ENCODE peak calls at places on chromosomes 2 and 18, in nine cellular contexts. T, W, B, E, S, O, Z, A and Y are unnamed samples. For H3K36me3, the result is how much of the 10 kb centered on the place peaks cover.

GRCh38 chr2:113169002-113169530 is 4.7 kb upstream of the PSD4 start:
- DNase-seq in T (no peak), W (no peak), B (no peak), E (no peak), S (peak), O (no peak), Z (no peak), A (no peak), Y (no peak)

GRCh38 chr2:25323042-25323514 is 18.6 kb downstream of the DNMT3A start:
- DNase-seq in T (no peak), W (no peak), B (no peak), E (peak), S (no peak), O (no peak), Z (no peak), A (no peak), Y (no peak)

GRCh38 chr2:71453404-71454220 is at the start of gene DYSF:
- DNase-seq in T (peak), W (peak), B (peak), E (peak), S (no peak), O (peak), Z (peak), A (peak), Y (peak)

GRCh38 chr2:182994228-182994912 is 43.9 kb downstream of the NCKAP1 start:
- DNase-seq in T (no peak), W (no peak), B (no peak), E (no peak), S (no peak), O (no peak), Z (no peak), A (no peak), Y (no peak)

GRCh38 chr2:56687169-56687568 is 503.4 kb downstream of the CCDC85A start:
- DNase-seq in T (no peak), W (no peak), B (no peak), E (peak), S (no peak), O (no peak), Z (no peak), A (no peak), Y (no peak)

GRCh38 chr2:140589696-140590095 is 1541.1 kb downstream of the LRP1B start:
- DNase-seq in T (no peak), W (no peak), B (no peak), E (peak), S (no peak), O (no peak), Z (no peak), A (no peak), Y (no peak)

GRCh38 chr2:202771336-202771735 is 100.2 kb downstream of the ICA1L start:
- DNase-seq in T (no peak), W (no peak), B (no peak), E (no peak), S (no peak), O (no peak), Z (no peak), A (no peak), Y (no peak)

GRCh38 chr2:240425236-240425615 is 10.2 kb upstream of the GPC1 start:
- DNase-seq in T (no peak), W (no peak), B (no peak), E (no peak), S (no peak), O (no peak), Z (no peak), A (peak), Y (no peak)

GRCh38 chr18:62919109-62919838 is 203.9 kb downstream of the PHLPP1 start:
- DNase-seq in T (no peak), W (no peak), B (no peak), E (no peak), S (no peak), O (no peak), Z (no peak), A (no peak), Y (no peak)

GRCh38 chr2:75098856-75099255 is 100.5 kb downstream of the TACR1 start:
- DNase-seq in T (no peak), W (no peak), B (no peak), E (peak), S (no peak), O (peak), Z (peak), A (no peak), Y (no peak)

GRCh38 chr2:28662468-28663095 is 89.0 kb upstream of the PPP1CB start:
- DNase-seq in T (peak), W (peak), B (peak), E (peak), S (no peak), O (peak), Z (peak), A (peak), Y (no peak)

DNA sequence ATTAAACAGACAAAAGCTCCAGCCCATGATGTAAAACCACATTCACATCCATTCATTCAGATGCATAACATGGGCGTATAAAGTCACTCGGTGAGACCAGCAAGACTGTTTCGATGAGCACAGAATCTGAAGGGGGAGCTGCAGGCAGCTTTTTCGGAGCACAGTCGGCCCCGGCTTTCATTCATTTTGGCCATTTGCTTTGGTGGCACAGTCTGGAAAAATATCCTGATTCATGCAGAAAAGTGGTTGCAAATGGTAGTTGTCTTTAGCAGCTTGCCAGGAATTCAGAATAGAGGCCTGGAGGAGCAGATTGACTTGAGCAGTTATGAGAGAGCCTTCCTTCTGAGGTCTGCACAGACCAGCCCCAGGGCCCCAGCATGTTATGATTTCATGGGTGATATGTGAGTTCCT is 11.2 kb downstream of the ARID5A start:
- DNase-seq in T (peak), W (no peak), B (no peak), E (peak), S (no peak), O (peak), Z (no peak), A (no peak), Y (no peak)
- H3K36me3 ChIP-seq in T (under half), W (under half), B (under half), E (under half), S (under half), O (under half), Z (under half), A (under half), Y (half or more)

GRCh38 chr18:49784427-49785185 is 28.7 kb downstream of the ACAA2 start:
- DNase-seq in T (no peak), W (no peak), B (no peak), E (no peak), S (no peak), O (no peak), Z (peak), A (no peak), Y (no peak)

GRCh38 chr18:49786019-49786720 is 27.2 kb downstream of the ACAA2 start:
- DNase-seq in T (no peak), W (no peak), B (no peak), E (no peak), S (no peak), O (no peak), Z (no peak), A (no peak), Y (no peak)

GRCh38 chr18:49788327-49788908 is 24.9 kb downstream of the ACAA2 start:
- DNase-seq in T (no peak), W (no peak), B (no peak), E (peak), S (no peak), O (no peak), Z (peak), A (no peak), Y (no peak)
- H3K4me3 ChIP-seq in T (peak), W (no peak), B (no peak), E (peak), S (peak), O (no peak), Z (peak), A (no peak), Y (no peak)

GRCh38 chr2:61183815-61184214 is 21.8 kb downstream of the C2orf74 start:
- DNase-seq in T (no peak), W (no peak), B (no peak), E (no peak), S (no peak), O (no peak), Z (no peak), A (no peak), Y (no peak)
- H3K36me3 ChIP-seq in T (half or more), W (under half), B (under half), E (under half), S (under half), O (under half), Z (half or more), A (half or more), Y (half or more)

GRCh38 chr18:23631746-23632145 is 31.0 kb downstream of the ANKRD29 start:
- DNase-seq in T (no peak), W (no peak), B (no peak), E (no peak), S (no peak), O (no peak), Z (peak), A (no peak), Y (no peak)
- H3K4me3 ChIP-seq in T (no peak), W (no peak), B (no peak), E (no peak), S (no peak), O (no peak), Z (no peak), A (no peak), Y (no peak)

GRCh38 chr2:27445155-27445554 is 3.0 kb downstream of the KRTCAP3 start:
- DNase-seq in T (no peak), W (no peak), B (no peak), E (no peak), S (no peak), O (no peak), Z (no peak), A (no peak), Y (no peak)

GRCh38 chr2:27442981-27443323 is 771 bp downstream of the KRTCAP3 start:
- DNase-seq in T (no peak), W (peak), B (peak), E (no peak), S (no peak), O (no peak), Z (peak), A (peak), Y (no peak)

GRCh38 chr2:27441958-27442281 is 261 bp upstream of the KRTCAP3 start:
- DNase-seq in T (no peak), W (no peak), B (no peak), E (no peak), S (no peak), O (no peak), Z (no peak), A (no peak), Y (no peak)

GRCh38 chr2:27441226-27441926 is 805 bp upstream of the KRTCAP3 start:
- DNase-seq in T (no peak), W (no peak), B (no peak), E (no peak), S (no peak), O (no peak), Z (no peak), A (no peak), Y (no peak)

DNA sequence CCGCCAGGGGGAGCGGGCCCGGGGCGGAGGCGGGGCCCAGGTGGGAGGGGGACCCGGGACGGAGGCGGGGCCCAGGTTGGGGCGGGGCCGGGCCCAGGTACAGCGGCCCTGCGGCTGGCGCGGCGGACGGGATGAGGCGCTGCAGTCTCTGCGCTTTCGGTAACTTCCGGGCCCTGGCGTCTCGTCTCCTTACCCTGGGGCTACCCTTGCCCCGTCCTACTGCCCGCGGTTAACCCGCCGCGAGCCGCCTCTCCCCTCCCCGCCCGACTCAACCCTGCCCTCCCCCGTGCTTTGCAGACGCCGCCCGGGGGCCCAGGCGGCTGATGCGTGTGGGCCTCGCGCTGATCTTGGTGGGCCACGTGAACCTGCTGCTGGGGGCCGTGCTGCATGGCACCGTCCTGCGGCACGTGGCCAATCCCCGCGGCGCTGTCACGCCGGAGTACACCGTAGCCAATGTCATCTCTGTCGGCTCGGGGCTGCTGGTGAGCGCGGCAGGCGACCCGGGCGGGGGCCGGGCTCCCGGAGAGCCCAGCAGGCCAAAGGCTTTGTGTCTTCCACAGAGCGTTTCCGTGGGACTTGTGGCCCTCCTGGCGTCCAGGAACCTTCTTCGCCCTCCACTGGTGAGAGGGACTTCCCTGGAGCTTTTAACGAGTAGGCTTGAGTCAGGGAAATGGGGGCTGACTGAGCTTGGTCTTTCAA is at the start of gene KRTCAP3:
- DNase-seq in T (no peak), W (peak), B (peak), E (no peak), S (peak), O (peak), Z (no peak), A (peak), Y (no peak)
- H3K36me3 ChIP-seq in T (under half), W (under half), B (under half), E (under half), S (under half), O (under half), Z (under half), A (half or more), Y (half or more)

GRCh38 chr2:217988840-217989204 is 14.0 kb downstream of the TNS1 start:
- DNase-seq in T (no peak), W (no peak), B (no peak), E (no peak), S (no peak), O (no peak), Z (peak), A (no peak), Y (peak)

GRCh38 chr2:217986256-217986961 is 16.4 kb downstream of the TNS1 start:
- DNase-seq in T (peak), W (no peak), B (peak), E (no peak), S (no peak), O (no peak), Z (no peak), A (no peak), Y (no peak)

GRCh38 chr2:217989221-217989948 is 13.4 kb downstream of the TNS1 start:
- DNase-seq in T (no peak), W (no peak), B (peak), E (no peak), S (no peak), O (no peak), Z (peak), A (no peak), Y (peak)

GRCh38 chr2:217987391-217987790 is 15.4 kb downstream of the TNS1 start:
- DNase-seq in T (peak), W (no peak), B (no peak), E (no peak), S (no peak), O (no peak), Z (no peak), A (no peak), Y (no peak)

DNA sequence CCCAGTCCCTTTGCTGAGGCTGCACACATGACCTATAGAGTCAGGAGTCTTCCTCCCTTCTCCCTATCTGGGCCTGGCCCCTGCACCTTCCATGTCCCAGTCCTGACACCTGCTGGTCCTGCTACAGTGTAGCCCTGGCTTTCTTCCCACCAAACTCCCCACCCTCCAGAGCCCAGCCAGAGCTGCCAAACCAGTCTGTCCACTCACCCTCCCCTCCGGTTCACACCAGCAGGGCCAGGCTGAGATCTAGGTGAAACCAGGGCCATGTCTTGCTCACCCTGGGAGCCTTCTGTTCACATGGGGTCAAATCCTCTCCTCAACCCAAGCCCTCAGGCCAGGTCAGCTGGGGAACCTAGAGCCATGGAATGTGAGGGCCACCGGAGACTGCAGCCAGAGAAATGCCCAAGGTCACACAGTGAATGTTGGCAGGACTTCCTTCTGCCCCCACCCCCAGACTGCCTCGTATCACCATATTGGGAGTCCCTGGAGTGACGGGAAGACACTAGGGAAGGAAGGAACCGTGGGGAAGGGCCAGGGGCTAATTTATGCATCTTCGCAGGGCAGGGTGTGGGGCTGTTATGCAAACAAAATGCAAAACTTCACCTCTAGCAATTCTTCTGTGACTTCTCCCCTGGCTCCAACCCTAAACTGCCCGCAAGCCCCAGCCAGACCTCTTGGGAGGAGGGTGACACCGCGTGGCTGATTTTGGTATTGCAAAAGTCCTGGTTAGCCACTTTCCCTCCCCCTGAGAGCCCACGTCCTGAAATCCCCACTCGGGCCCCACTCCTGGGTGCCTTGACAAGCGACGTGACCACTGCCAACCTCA is 14.6 kb downstream of the TNS1 start:
- DNase-seq in T (peak), W (peak), B (peak), E (peak), S (peak), O (peak), Z (peak), A (peak), Y (peak)
- H3K4me3 ChIP-seq in T (peak), W (no peak), B (no peak), E (no peak), S (no peak), O (no peak), Z (no peak), A (peak), Y (peak)

GRCh38 chr2:196144513-196145126 is 26.8 kb downstream of the STK17B start:
- DNase-seq in T (no peak), W (no peak), B (no peak), E (no peak), S (peak), O (no peak), Z (no peak), A (no peak), Y (no peak)
- H3K36me3 ChIP-seq in T (under half), W (under half), B (under half), E (under half), S (half or more), O (under half), Z (under half), A (under half), Y (under half)